ENCODE peak calls at places on chromosomes 6 and 20, in seven cellular contexts. One of them, this sample, is unnamed.

GRCh38 chr6:3919130-3919628 is 70.0 kb downstream of the FAM50B start:
- DNase-seq in activated CD4-positive, alpha-beta memory T cell treated with anti-CD3 and anti-CD28 coated beads, Interleukin-2, amount 10 ng/mL, durations not matched to agents 7 days and 5 days: no peak
- DNase-seq in non-pigmented ciliary epithelial cell: no peak
- DNase-seq in CD8-positive, alpha-beta T cell: no peak
- DNase-seq in activated CD4-positive, alpha-beta T cell treated with anti-CD3 and anti-CD28 coated beads for 1 hour: no peak
- DNase-seq in GM03348: peak; percentile 73
- DNase-seq in NCI-H1105: peak; percentile 80
- DNase-seq in this sample: peak; percentile 85

GRCh38 chr20:50191566-50192363 is 1.1 kb downstream of the CEBPB start:
- DNase-seq in activated CD4-positive, alpha-beta memory T cell treated with anti-CD3 and anti-CD28 coated beads, Interleukin-2, amount 10 ng/mL, durations not matched to agents 7 days and 5 days: peak; percentile 70
- DNase-seq in non-pigmented ciliary epithelial cell: no peak
- DNase-seq in CD8-positive, alpha-beta T cell: peak; percentile 51
- DNase-seq in activated CD4-positive, alpha-beta T cell treated with anti-CD3 and anti-CD28 coated beads for 1 hour: peak; percentile 43
- DNase-seq in GM03348: peak; percentile 64
- DNase-seq in NCI-H1105: peak; percentile 32
- DNase-seq in this sample: peak; percentile 24

GRCh38 chr6:11592289-11592906 is 54.8 kb downstream of the TMEM170B start:
- DNase-seq in activated CD4-positive, alpha-beta memory T cell treated with anti-CD3 and anti-CD28 coated beads, Interleukin-2, amount 10 ng/mL, durations not matched to agents 7 days and 5 days: no peak
- DNase-seq in non-pigmented ciliary epithelial cell: no peak
- DNase-seq in CD8-positive, alpha-beta T cell: no peak
- DNase-seq in activated CD4-positive, alpha-beta T cell treated with anti-CD3 and anti-CD28 coated beads for 1 hour: no peak
- DNase-seq in GM03348: no peak
- DNase-seq in NCI-H1105: no peak
- DNase-seq in this sample: no peak

GRCh38 chr20:739736-740135 is 28.6 kb downstream of the SLC52A3 start:
- DNase-seq in activated CD4-positive, alpha-beta memory T cell treated with anti-CD3 and anti-CD28 coated beads, Interleukin-2, amount 10 ng/mL, durations not matched to agents 7 days and 5 days: no peak
- DNase-seq in non-pigmented ciliary epithelial cell: no peak
- DNase-seq in CD8-positive, alpha-beta T cell: no peak
- DNase-seq in activated CD4-positive, alpha-beta T cell treated with anti-CD3 and anti-CD28 coated beads for 1 hour: no peak
- DNase-seq in GM03348: no peak
- DNase-seq in NCI-H1105: no peak
- DNase-seq in this sample: no peak

GRCh38 chr6:2848851-2849250 is 7.2 kb upstream of the SERPINB1 start:
- DNase-seq in activated CD4-positive, alpha-beta memory T cell treated with anti-CD3 and anti-CD28 coated beads, Interleukin-2, amount 10 ng/mL, durations not matched to agents 7 days and 5 days: peak; percentile 81
- DNase-seq in non-pigmented ciliary epithelial cell: no peak
- DNase-seq in CD8-positive, alpha-beta T cell: peak; percentile 75
- DNase-seq in activated CD4-positive, alpha-beta T cell treated with anti-CD3 and anti-CD28 coated beads for 1 hour: peak; percentile 64
- DNase-seq in GM03348: no peak
- DNase-seq in NCI-H1105: no peak
- DNase-seq in this sample: no peak

GRCh38 chr6:13689511-13690256 is 22.0 kb downstream of the RANBP9 start:
- DNase-seq in activated CD4-positive, alpha-beta memory T cell treated with anti-CD3 and anti-CD28 coated beads, Interleukin-2, amount 10 ng/mL, durations not matched to agents 7 days and 5 days: no peak
- DNase-seq in non-pigmented ciliary epithelial cell: no peak
- DNase-seq in CD8-positive, alpha-beta T cell: no peak
- DNase-seq in activated CD4-positive, alpha-beta T cell treated with anti-CD3 and anti-CD28 coated beads for 1 hour: no peak
- DNase-seq in GM03348: no peak
- DNase-seq in NCI-H1105: no peak
- DNase-seq in this sample: no peak

GRCh38 chr20:50303573-50304500 is 113.2 kb downstream of the CEBPB start:
- DNase-seq in activated CD4-positive, alpha-beta memory T cell treated with anti-CD3 and anti-CD28 coated beads, Interleukin-2, amount 10 ng/mL, durations not matched to agents 7 days and 5 days: no peak
- DNase-seq in non-pigmented ciliary epithelial cell: no peak
- DNase-seq in CD8-positive, alpha-beta T cell: no peak
- DNase-seq in activated CD4-positive, alpha-beta T cell treated with anti-CD3 and anti-CD28 coated beads for 1 hour: no peak
- DNase-seq in GM03348: peak; percentile 74
- DNase-seq in NCI-H1105: peak; percentile 71
- DNase-seq in this sample: peak; percentile 32

GRCh38 chr6:44000164-44000842 is 126.9 kb downstream of the MRPL14 start:
- DNase-seq in activated CD4-positive, alpha-beta memory T cell treated with anti-CD3 and anti-CD28 coated beads, Interleukin-2, amount 10 ng/mL, durations not matched to agents 7 days and 5 days: peak; percentile 55
- DNase-seq in non-pigmented ciliary epithelial cell: no peak
- DNase-seq in CD8-positive, alpha-beta T cell: no peak
- DNase-seq in activated CD4-positive, alpha-beta T cell treated with anti-CD3 and anti-CD28 coated beads for 1 hour: no peak
- DNase-seq in GM03348: no peak
- DNase-seq in NCI-H1105: peak; percentile 91
- DNase-seq in this sample: no peak

GRCh38 chr6:150866147-150867073 is 908 bp downstream of the MTHFD1L start:
- DNase-seq in activated CD4-positive, alpha-beta memory T cell treated with anti-CD3 and anti-CD28 coated beads, Interleukin-2, amount 10 ng/mL, durations not matched to agents 7 days and 5 days: peak; percentile 87
- DNase-seq in non-pigmented ciliary epithelial cell: no peak
- DNase-seq in CD8-positive, alpha-beta T cell: peak; percentile 67
- DNase-seq in activated CD4-positive, alpha-beta T cell treated with anti-CD3 and anti-CD28 coated beads for 1 hour: peak; percentile 63
- DNase-seq in GM03348: peak; percentile 95
- DNase-seq in NCI-H1105: peak; percentile 78
- DNase-seq in this sample: peak; percentile 71

GRCh38 chr20:62804632-62805364 is at the start of gene OGFR:
- DNase-seq in activated CD4-positive, alpha-beta memory T cell treated with anti-CD3 and anti-CD28 coated beads, Interleukin-2, amount 10 ng/mL, durations not matched to agents 7 days and 5 days: peak; percentile 77
- DNase-seq in non-pigmented ciliary epithelial cell: no peak
- DNase-seq in CD8-positive, alpha-beta T cell: peak; percentile 74
- DNase-seq in activated CD4-positive, alpha-beta T cell treated with anti-CD3 and anti-CD28 coated beads for 1 hour: peak; percentile 64
- DNase-seq in GM03348: peak; percentile 95
- DNase-seq in NCI-H1105: peak; percentile 35
- DNase-seq in this sample: no peak

GRCh38 chr6:40796280-40797223 is 209.4 kb upstream of the LRFN2 start:
- DNase-seq in activated CD4-positive, alpha-beta memory T cell treated with anti-CD3 and anti-CD28 coated beads, Interleukin-2, amount 10 ng/mL, durations not matched to agents 7 days and 5 days: no peak
- DNase-seq in non-pigmented ciliary epithelial cell: no peak
- DNase-seq in CD8-positive, alpha-beta T cell: no peak
- DNase-seq in activated CD4-positive, alpha-beta T cell treated with anti-CD3 and anti-CD28 coated beads for 1 hour: no peak
- DNase-seq in GM03348: peak; percentile 28
- DNase-seq in NCI-H1105: no peak
- DNase-seq in this sample: no peak

This sample was measured in HFFc6.